ENCODE peak calls at places on chromosomes 3 and 15, in ten cellular contexts. One of them, this sample, is unnamed.

GRCh38 chr3:24674261-24674660 is 179.6 kb upstream of the THRB start:
- DNase-seq in mesenchymal stem cell: no peak
- DNase-seq in pancreas: no peak
- DNase-seq in stimulated activated CD4-positive, alpha-beta T cell treated with anti-CD3 and anti-CD28 coated beads, Interleukin-1b, Interleukin-23, amount 100 ng/mL, for 4 hours: no peak
- DNase-seq in DMS153: no peak
- DNase-seq in IMR-90: no peak
- DNase-seq in fibroblast of mammary gland: no peak
- DNase-seq in NCI-H524: no peak
- DNase-seq in left ventricle myocardium superior: no peak
- DNase-seq in pons: no peak
- DNase-seq in this sample: no peak

GRCh38 chr15:32844118-32844711 is 126.4 kb downstream of the GREM1 start:
- DNase-seq in mesenchymal stem cell: peak
- DNase-seq in pancreas: no peak
- DNase-seq in stimulated activated CD4-positive, alpha-beta T cell treated with anti-CD3 and anti-CD28 coated beads, Interleukin-1b, Interleukin-23, amount 100 ng/mL, for 4 hours: no peak
- DNase-seq in DMS153: no peak
- DNase-seq in IMR-90: peak
- DNase-seq in fibroblast of mammary gland: peak
- DNase-seq in NCI-H524: no peak
- DNase-seq in left ventricle myocardium superior: no peak
- DNase-seq in pons: peak
- DNase-seq in this sample: no peak

GRCh38 chr3:157763644-157764043 is 260.4 kb upstream of the VEPH1 start:
- DNase-seq in mesenchymal stem cell: no peak
- DNase-seq in pancreas: no peak
- DNase-seq in stimulated activated CD4-positive, alpha-beta T cell treated with anti-CD3 and anti-CD28 coated beads, Interleukin-1b, Interleukin-23, amount 100 ng/mL, for 4 hours: no peak
- DNase-seq in DMS153: no peak
- DNase-seq in IMR-90: no peak
- DNase-seq in fibroblast of mammary gland: no peak
- DNase-seq in NCI-H524: no peak
- DNase-seq in left ventricle myocardium superior: no peak
- DNase-seq in pons: no peak
- DNase-seq in this sample: no peak

GRCh38 chr3:112688819-112689218 is 47.9 kb upstream of the CCDC80 start:
- DNase-seq in mesenchymal stem cell: no peak
- DNase-seq in pancreas: no peak
- DNase-seq in stimulated activated CD4-positive, alpha-beta T cell treated with anti-CD3 and anti-CD28 coated beads, Interleukin-1b, Interleukin-23, amount 100 ng/mL, for 4 hours: no peak
- DNase-seq in DMS153: no peak
- DNase-seq in IMR-90: no peak
- DNase-seq in fibroblast of mammary gland: peak
- DNase-seq in NCI-H524: no peak
- DNase-seq in left ventricle myocardium superior: no peak
- DNase-seq in pons: no peak
- DNase-seq in this sample: no peak

GRCh38 chr15:48602358-48603122 is 43.0 kb downstream of the FBN1 start:
- DNase-seq in mesenchymal stem cell: peak
- DNase-seq in pancreas: no peak
- DNase-seq in stimulated activated CD4-positive, alpha-beta T cell treated with anti-CD3 and anti-CD28 coated beads, Interleukin-1b, Interleukin-23, amount 100 ng/mL, for 4 hours: no peak
- DNase-seq in DMS153: no peak
- DNase-seq in IMR-90: peak
- DNase-seq in fibroblast of mammary gland: peak
- DNase-seq in NCI-H524: no peak
- DNase-seq in left ventricle myocardium superior: no peak
- DNase-seq in pons: peak
- DNase-seq in this sample: peak

GRCh38 chr3:172543884-172544283 is 20.7 kb upstream of the TNFSF10 start:
- DNase-seq in mesenchymal stem cell: no peak
- DNase-seq in pancreas: no peak
- DNase-seq in stimulated activated CD4-positive, alpha-beta T cell treated with anti-CD3 and anti-CD28 coated beads, Interleukin-1b, Interleukin-23, amount 100 ng/mL, for 4 hours: no peak
- DNase-seq in DMS153: no peak
- DNase-seq in IMR-90: no peak
- DNase-seq in fibroblast of mammary gland: no peak
- DNase-seq in NCI-H524: no peak
- DNase-seq in left ventricle myocardium superior: no peak
- DNase-seq in pons: no peak
- DNase-seq in this sample: no peak

GRCh38 chr15:81052046-81052445 is 51.3 kb downstream of the TLNRD1 start:
- DNase-seq in mesenchymal stem cell: no peak
- DNase-seq in pancreas: no peak
- DNase-seq in stimulated activated CD4-positive, alpha-beta T cell treated with anti-CD3 and anti-CD28 coated beads, Interleukin-1b, Interleukin-23, amount 100 ng/mL, for 4 hours: no peak
- DNase-seq in DMS153: no peak
- DNase-seq in IMR-90: no peak
- DNase-seq in fibroblast of mammary gland: no peak
- DNase-seq in NCI-H524: no peak
- DNase-seq in left ventricle myocardium superior: no peak
- DNase-seq in pons: no peak
- DNase-seq in this sample: no peak

GRCh38 chr3:23629181-23629893 is 176.4 kb upstream of the UBE2E1 start:
- DNase-seq in mesenchymal stem cell: peak
- DNase-seq in pancreas: no peak
- DNase-seq in stimulated activated CD4-positive, alpha-beta T cell treated with anti-CD3 and anti-CD28 coated beads, Interleukin-1b, Interleukin-23, amount 100 ng/mL, for 4 hours: no peak
- DNase-seq in DMS153: no peak
- DNase-seq in IMR-90: peak
- DNase-seq in fibroblast of mammary gland: peak
- DNase-seq in NCI-H524: peak
- DNase-seq in left ventricle myocardium superior: no peak
- DNase-seq in pons: no peak
- DNase-seq in this sample: no peak

GRCh38 chr3:136464502-136464901 is 214.4 kb downstream of the PCCB start:
- DNase-seq in mesenchymal stem cell: peak
- DNase-seq in pancreas: no peak
- DNase-seq in stimulated activated CD4-positive, alpha-beta T cell treated with anti-CD3 and anti-CD28 coated beads, Interleukin-1b, Interleukin-23, amount 100 ng/mL, for 4 hours: no peak
- DNase-seq in DMS153: no peak
- DNase-seq in IMR-90: peak
- DNase-seq in fibroblast of mammary gland: peak
- DNase-seq in NCI-H524: no peak
- DNase-seq in left ventricle myocardium superior: no peak
- DNase-seq in pons: no peak
- DNase-seq in this sample: peak

GRCh38 chr3:9255976-9256375 is 6.5 kb upstream of the SRGAP3 start:
- DNase-seq in mesenchymal stem cell: no peak
- DNase-seq in pancreas: no peak
- DNase-seq in stimulated activated CD4-positive, alpha-beta T cell treated with anti-CD3 and anti-CD28 coated beads, Interleukin-1b, Interleukin-23, amount 100 ng/mL, for 4 hours: no peak
- DNase-seq in DMS153: no peak
- DNase-seq in IMR-90: no peak
- DNase-seq in fibroblast of mammary gland: no peak
- DNase-seq in NCI-H524: no peak
- DNase-seq in left ventricle myocardium superior: no peak
- DNase-seq in pons: no peak
- DNase-seq in this sample: no peak

GRCh38 chr15:48647963-48648362 is 2.5 kb upstream of the FBN1 start:
- DNase-seq in mesenchymal stem cell: peak
- DNase-seq in pancreas: no peak
- DNase-seq in stimulated activated CD4-positive, alpha-beta T cell treated with anti-CD3 and anti-CD28 coated beads, Interleukin-1b, Interleukin-23, amount 100 ng/mL, for 4 hours: no peak
- DNase-seq in DMS153: no peak
- DNase-seq in IMR-90: peak
- DNase-seq in fibroblast of mammary gland: peak
- DNase-seq in NCI-H524: no peak
- DNase-seq in left ventricle myocardium superior: no peak
- DNase-seq in pons: peak
- DNase-seq in this sample: no peak

GRCh38 chr3:20546636-20547035 is 360.6 kb upstream of the SGO1 start:
- DNase-seq in mesenchymal stem cell: peak
- DNase-seq in pancreas: no peak
- DNase-seq in stimulated activated CD4-positive, alpha-beta T cell treated with anti-CD3 and anti-CD28 coated beads, Interleukin-1b, Interleukin-23, amount 100 ng/mL, for 4 hours: no peak
- DNase-seq in DMS153: no peak
- DNase-seq in IMR-90: no peak
- DNase-seq in fibroblast of mammary gland: no peak
- DNase-seq in NCI-H524: no peak
- DNase-seq in left ventricle myocardium superior: no peak
- DNase-seq in pons: no peak
- DNase-seq in this sample: no peak

GRCh38 chr3:173584834-173585831 is 187.6 kb downstream of the NLGN1 start:
- DNase-seq in mesenchymal stem cell: peak
- DNase-seq in pancreas: peak
- DNase-seq in stimulated activated CD4-positive, alpha-beta T cell treated with anti-CD3 and anti-CD28 coated beads, Interleukin-1b, Interleukin-23, amount 100 ng/mL, for 4 hours: no peak
- DNase-seq in DMS153: no peak
- DNase-seq in IMR-90: peak
- DNase-seq in fibroblast of mammary gland: peak
- DNase-seq in NCI-H524: peak
- DNase-seq in left ventricle myocardium superior: peak
- DNase-seq in pons: peak
- DNase-seq in this sample: no peak

GRCh38 chr15:68730491-68731317 is 90.0 kb downstream of the ANP32A start:
- DNase-seq in mesenchymal stem cell: peak
- DNase-seq in pancreas: no peak
- DNase-seq in stimulated activated CD4-positive, alpha-beta T cell treated with anti-CD3 and anti-CD28 coated beads, Interleukin-1b, Interleukin-23, amount 100 ng/mL, for 4 hours: no peak
- DNase-seq in DMS153: no peak
- DNase-seq in IMR-90: peak
- DNase-seq in fibroblast of mammary gland: peak
- DNase-seq in NCI-H524: peak
- DNase-seq in left ventricle myocardium superior: peak
- DNase-seq in pons: peak
- DNase-seq in this sample: no peak

This sample was measured in non-pigmented ciliary epithelial cell.